ENCODE peak calls at places on chromosomes 1 and 21, in four cellular contexts. U is H1, M is K562, T is GM12878. W is an unnamed sample.

GRCh38 chr1:152186556-152187285 is 27.7 kb upstream of the RPTN start:
- DNase-seq in U (no peak), M (no peak), T (no peak), W (no peak)

GRCh38 chr1:229888561-229889001 is 178.5 kb upstream of the GALNT2 start:
- DNase-seq in U (no peak), M (no peak), T (no peak), W (no peak)

GRCh38 chr1:30783244-30783915 is 25.8 kb upstream of the LAPTM5 start:
- DNase-seq in U (no peak), M (peak), T (no peak), W (no peak)

GRCh38 chr1:8364528-8365442 is 46.9 kb downstream of the SLC45A1 start:
- DNase-seq in U (no peak), M (no peak), T (no peak), W (no peak)

GRCh38 chr1:205369621-205370230 is 13.0 kb upstream of the KLHDC8A start:
- DNase-seq in U (no peak), M (no peak), T (no peak), W (no peak)

GRCh38 chr1:228544021-228544850 is 57.1 kb downstream of the RNF187 start:
- DNase-seq in U (no peak), M (no peak), T (no peak), W (no peak)

GRCh38 chr21:16580661-16581060 is 850.9 kb downstream of the USP25 start:
- DNase-seq in U (no peak), M (no peak), T (no peak), W (no peak)

GRCh38 chr1:97006044-97006676 is 284.6 kb downstream of the PTBP2 start:
- DNase-seq in U (no peak), M (no peak), T (peak), W (no peak)

GRCh38 chr1:84587099-84587498 is 12.9 kb upstream of the CTBS start:
- DNase-seq in U (no peak), M (no peak), T (no peak), W (no peak)

GRCh38 chr1:239944666-239945065 is 147.0 kb upstream of the FMN2 start:
- DNase-seq in U (no peak), M (no peak), T (no peak), W (no peak)

GRCh38 chr21:16072692-16073091 is 342.9 kb downstream of the USP25 start:
- DNase-seq in U (no peak), M (no peak), T (no peak), W (no peak)

GRCh38 chr1:94120983-94121382 is at the start of gene ABCA4:
- DNase-seq in U (no peak), M (no peak), T (no peak), W (no peak)

GRCh38 chr1:37437058-37437457 is 37.3 kb upstream of the ZC3H12A start:
- DNase-seq in U (no peak), M (no peak), T (no peak), W (no peak)

GRCh38 chr1:112711672-112712071 is 3.5 kb downstream of the PPM1J start:
- DNase-seq in U (no peak), M (no peak), T (no peak), W (no peak)

GRCh38 chr1:117176579-117176978 is 34.1 kb downstream of the VTCN1 start:
- DNase-seq in U (no peak), M (no peak), T (no peak), W (no peak)

GRCh38 chr1:154598871-154599635 is 8.9 kb downstream of the ADAR start:
- DNase-seq in U (no peak), M (no peak), T (no peak), W (no peak)

GRCh38 chr1:201593200-201593828 is 54.4 kb downstream of the NAV1 start:
- DNase-seq in U (no peak), M (no peak), T (no peak), W (peak)

GRCh38 chr21:25563399-25564116 is 43.7 kb downstream of the MRPL39 start:
- DNase-seq in U (no peak), M (no peak), T (peak), W (no peak)

GRCh38 chr1:93588206-93588605 is 93.4 kb downstream of the BCAR3 start:
- DNase-seq in U (no peak), M (no peak), T (no peak), W (no peak)

GRCh38 chr21:15210235-15210678 is 145.5 kb upstream of the NRIP1 start:
- DNase-seq in U (no peak), M (peak), T (no peak), W (no peak)

GRCh38 chr1:199124351-199124750 is 485.5 kb downstream of the PTPRC start:
- DNase-seq in U (no peak), M (no peak), T (no peak), W (no peak)

GRCh38 chr1:67361646-67362045 is 54.0 kb downstream of the IL12RB2 start:
- DNase-seq in U (no peak), M (no peak), T (no peak), W (no peak)

GRCh38 chr1:231039161-231040018 is 664 bp downstream of the FAM89A start:
- DNase-seq in U (no peak), M (peak), T (no peak), W (peak)

GRCh38 chr1:225156254-225156653 is 226.8 kb downstream of the DNAH14 start:
- DNase-seq in U (no peak), M (no peak), T (no peak), W (no peak)

GRCh38 chr1:18992646-18993045 is 36.2 kb upstream of the IFFO2 start:
- DNase-seq in U (no peak), M (no peak), T (no peak), W (no peak)

GRCh38 chr1:156815307-156815826 is 1.3 kb downstream of the SH2D2A start:
- DNase-seq in U (no peak), M (no peak), T (no peak), W (peak)

GRCh38 chr1:78855258-78855657 is 151.3 kb downstream of the ADGRL4 start:
- DNase-seq in U (no peak), M (no peak), T (peak), W (no peak)

GRCh38 chr1:185420588-185421081 is 103.6 kb upstream of the IVNS1ABP start:
- DNase-seq in U (no peak), M (no peak), T (no peak), W (no peak)

GRCh38 chr1:197144570-197145325 is 1.7 kb downstream of the ASPM start:
- DNase-seq in U (no peak), M (peak), T (no peak), W (peak)

GRCh38 chr1:25703671-25704637 is 87.4 kb downstream of the MAN1C1 start:
- DNase-seq in U (no peak), M (no peak), T (no peak), W (peak)

GRCh38 chr1:168552961-168553360 is 9.2 kb upstream of the XCL2 start:
- DNase-seq in U (no peak), M (no peak), T (no peak), W (no peak)

GRCh38 chr1:168551688-168552087 is 7.9 kb upstream of the XCL2 start:
- DNase-seq in U (no peak), M (no peak), T (no peak), W (no peak)

GRCh38 chr1:168554603-168555520 is 11.1 kb upstream of the XCL2 start:
- DNase-seq in U (no peak), M (no peak), T (no peak), W (no peak)

GRCh38 chr1:168553680-168554553 is 10.1 kb upstream of the XCL2 start:
- DNase-seq in U (no peak), M (no peak), T (no peak), W (no peak)

GRCh38 chr1:168550971-168551370 is 7.2 kb upstream of the XCL2 start:
- DNase-seq in U (no peak), M (no peak), T (no peak), W (no peak)
- TF ChIP-seq JUND in U (no peak), M (no peak), T (no peak), W (no peak)

GRCh38 chr1:208475449-208475848 is 231.3 kb upstream of the PLXNA2 start:
- DNase-seq in U (no peak), M (no peak), T (no peak), W (no peak)
- TF ChIP-seq NRF1 in U (no peak), M (peak), T (no peak), W (peak)

DNA sequence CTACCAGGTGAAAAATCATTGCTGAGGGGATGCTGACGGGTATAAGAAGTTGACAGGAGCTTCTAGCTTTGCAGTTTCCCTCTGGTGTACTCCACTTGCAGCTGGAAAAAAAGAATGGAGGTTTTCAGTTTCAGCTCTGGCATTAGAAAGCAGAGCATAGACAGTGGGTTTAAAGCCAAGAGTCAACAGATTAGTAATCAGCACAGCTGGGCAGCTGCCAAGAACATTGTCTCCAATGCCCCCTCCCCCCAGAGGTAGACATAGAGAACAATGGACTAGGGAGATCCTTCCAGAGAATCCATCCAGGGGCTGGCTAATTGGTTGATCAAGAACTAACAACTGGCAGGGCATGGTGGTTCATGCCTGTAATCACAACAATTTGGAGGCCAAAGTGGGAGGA is 10.1 kb upstream of the ZBTB8B start:
- DNase-seq in U (no peak), M (no peak), T (no peak), W (peak)
- TF ChIP-seq JUND in U (no peak), M (no peak), T (no peak), W (no peak)

GRCh38 chr1:162541619-162542141 is 19.8 kb upstream of the UAP1 start:
- DNase-seq in U (no peak), M (no peak), T (no peak), W (no peak)
- TF ChIP-seq NRF1 in U (no peak), M (no peak), T (no peak), W (no peak)

DNA sequence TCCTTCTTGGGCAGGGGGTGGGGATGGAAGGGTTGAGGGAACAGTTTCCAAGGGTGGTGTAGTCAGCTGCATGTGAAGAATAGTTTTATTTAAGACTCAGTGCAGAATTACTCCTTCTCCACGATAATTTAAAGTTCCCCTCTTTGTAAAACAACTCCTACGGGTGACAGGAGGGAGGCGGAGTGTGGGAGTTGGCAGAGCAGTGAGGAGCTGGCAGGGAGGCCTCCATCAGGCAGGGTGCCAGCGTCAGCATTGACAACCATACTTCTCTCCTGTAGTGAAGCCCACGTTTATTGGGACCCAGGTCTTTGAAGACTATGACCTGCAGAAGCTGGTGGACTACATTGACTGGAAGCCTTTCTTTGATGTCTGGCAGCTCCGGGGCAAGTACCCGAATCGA is 93.8 kb downstream of the MTR start:
- DNase-seq in U (no peak), M (no peak), T (no peak), W (no peak)
- TF ChIP-seq JUND in U (no peak), M (no peak), T (no peak), W (no peak)

W was measured in SK-N-SH.